ENCODE peak calls at places on chromosomes 4 and X, in seven cellular contexts. O is cardiac muscle cell, M is endodermal cell, Q is fibroblast of pulmonary artery, V is AG10803, C is astrocyte of the cerebellum, Y is AG04449. D is an unnamed sample.

GRCh38 chr4:68433582-68433981 is 13.7 kb upstream of the TMPRSS11E start:
- DNase-seq in O (no peak), M (no peak), Q (no peak), V (no peak), C (no peak), Y (no peak), D (no peak)

GRCh38 chrX:108537005-108537404 is 97.4 kb downstream of the COL4A5 start:
- DNase-seq in O (peak), M (peak), Q (peak), V (peak), C (peak), Y (no peak), D (no peak)

GRCh38 chr4:100086766-100087431 is 103.4 kb downstream of the DDIT4L start:
- DNase-seq in O (no peak), M (no peak), Q (no peak), V (peak), C (no peak), Y (no peak), D (peak)

GRCh38 chr4:115154826-115155225 is 41.4 kb upstream of the NDST4 start:
- DNase-seq in O (no peak), M (no peak), Q (no peak), V (peak), C (no peak), Y (no peak), D (peak)

GRCh38 chr4:21248336-21248735 is 548.1 kb downstream of the PACRGL start:
- DNase-seq in O (no peak), M (no peak), Q (no peak), V (no peak), C (no peak), Y (no peak), D (no peak)

GRCh38 chrX:68833448-68833805 is 4.6 kb downstream of the EFNB1 start:
- DNase-seq in O (no peak), M (no peak), Q (no peak), V (no peak), C (no peak), Y (no peak), D (no peak)

GRCh38 chr4:70471897-70472296 is at the start of gene MUC7:
- DNase-seq in O (no peak), M (no peak), Q (no peak), V (no peak), C (no peak), Y (no peak), D (no peak)

GRCh38 chr4:98143001-98143899 is at the start of gene STPG2:
- DNase-seq in O (peak), M (peak), Q (peak), V (peak), C (peak), Y (peak), D (peak)

GRCh38 chr4:24067781-24068193 is 177.9 kb upstream of the PPARGC1A start:
- DNase-seq in O (peak), M (peak), Q (peak), V (peak), C (peak), Y (peak), D (no peak)

GRCh38 chrX:119391279-119391678 is 7.9 kb upstream of the SLC25A43 start:
- DNase-seq in O (no peak), M (no peak), Q (peak), V (peak), C (no peak), Y (no peak), D (no peak)

GRCh38 chrX:79524642-79525041 is 157.5 kb upstream of the ITM2A start:
- DNase-seq in O (no peak), M (peak), Q (no peak), V (no peak), C (no peak), Y (no peak), D (no peak)

GRCh38 chr4:108031427-108032083 is 41.9 kb downstream of the HADH start:
- DNase-seq in O (no peak), M (no peak), Q (no peak), V (no peak), C (no peak), Y (no peak), D (no peak)

GRCh38 chr4:81049861-81050423 is 19.4 kb downstream of the BMP3 start:
- DNase-seq in O (no peak), M (no peak), Q (no peak), V (peak), C (no peak), Y (no peak), D (no peak)

GRCh38 chrX:150200820-150201287 is 162.3 kb upstream of the MAMLD1 start:
- DNase-seq in O (no peak), M (no peak), Q (peak), V (peak), C (peak), Y (peak), D (peak)

GRCh38 chr4:141486375-141486997 is 149.9 kb upstream of the IL15 start:
- DNase-seq in O (no peak), M (no peak), Q (peak), V (peak), C (peak), Y (peak), D (peak)

GRCh38 chr4:120318447-120318846 is 251.8 kb upstream of the MAD2L1 start:
- DNase-seq in O (peak), M (no peak), Q (no peak), V (no peak), C (no peak), Y (no peak), D (no peak)

GRCh38 chr4:51843309-51844156 is 580 bp downstream of the DCUN1D4 start:
- DNase-seq in O (peak), M (peak), Q (peak), V (peak), C (no peak), Y (no peak), D (no peak)

GRCh38 chr4:7342581-7343352 is 92.0 kb downstream of the PSAPL1 start:
- DNase-seq in O (no peak), M (no peak), Q (no peak), V (no peak), C (no peak), Y (no peak), D (no peak)

GRCh38 chrX:23578079-23578478 is 89.2 kb upstream of the PRDX4 start:
- DNase-seq in O (no peak), M (no peak), Q (peak), V (no peak), C (peak), Y (no peak), D (no peak)

GRCh38 chr4:26441110-26441509 is 49.2 kb downstream of the CCKAR start:
- DNase-seq in O (no peak), M (no peak), Q (peak), V (peak), C (no peak), Y (no peak), D (peak)

GRCh38 chr4:13368262-13368661 is 115.9 kb downstream of the RAB28 start:
- DNase-seq in O (no peak), M (no peak), Q (peak), V (peak), C (no peak), Y (no peak), D (no peak)

GRCh38 chrX:129637217-129638109 is 17.3 kb downstream of the APLN start:
- DNase-seq in O (peak), M (peak), Q (peak), V (peak), C (no peak), Y (no peak), D (peak)

GRCh38 chr4:77126844-77127614 is 30.0 kb upstream of the CCNG2 start:
- DNase-seq in O (no peak), M (no peak), Q (no peak), V (no peak), C (no peak), Y (no peak), D (no peak)

GRCh38 chrX:55908685-55909212 is 191.2 kb downstream of the RRAGB start:
- DNase-seq in O (peak), M (peak), Q (peak), V (peak), C (no peak), Y (no peak), D (no peak)

GRCh38 chr4:88661724-88662123 is 35.9 kb downstream of the NAP1L5 start:
- DNase-seq in O (no peak), M (no peak), Q (peak), V (peak), C (peak), Y (peak), D (peak)

GRCh38 chr4:141339386-141339785 is 118.7 kb downstream of the ZNF330 start:
- DNase-seq in O (no peak), M (no peak), Q (no peak), V (no peak), C (no peak), Y (no peak), D (no peak)

GRCh38 chr4:102586644-102587021 is 85.5 kb downstream of the NFKB1 start:
- DNase-seq in O (no peak), M (no peak), Q (no peak), V (no peak), C (no peak), Y (no peak), D (no peak)

GRCh38 chr4:167838686-167839085 is 253.7 kb upstream of the ANXA10 start:
- DNase-seq in O (no peak), M (no peak), Q (peak), V (no peak), C (no peak), Y (no peak), D (no peak)

GRCh38 chr4:1207157-1207470 is 34.7 kb upstream of the SPON2 start:
- DNase-seq in O (no peak), M (no peak), Q (no peak), V (no peak), C (no peak), Y (no peak), D (no peak)

GRCh38 chr4:148510211-148510610 is 68.0 kb upstream of the NR3C2 start:
- DNase-seq in O (no peak), M (no peak), Q (no peak), V (no peak), C (no peak), Y (no peak), D (no peak)

DNA sequence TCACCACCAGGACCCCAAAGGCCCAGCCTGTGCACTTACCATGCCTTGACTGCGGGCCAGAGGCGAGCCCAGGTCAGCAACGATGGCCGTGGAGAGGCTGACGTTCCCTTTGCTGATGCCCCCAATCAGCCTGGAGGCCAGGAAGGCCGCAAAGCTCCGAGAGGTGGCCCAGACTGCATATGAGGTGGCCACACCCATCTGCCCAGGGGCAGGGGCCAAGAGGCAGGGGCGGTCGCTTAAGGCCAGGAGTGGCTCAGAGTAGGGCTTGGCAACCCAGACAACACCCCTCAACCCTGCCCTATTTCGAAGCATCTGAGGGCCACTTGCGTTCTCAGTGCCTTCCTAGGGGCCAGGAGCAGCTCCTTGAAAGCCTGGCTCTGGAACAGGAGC is 30.6 kb downstream of the NOP14 start:
- DNase-seq in O (no peak), M (no peak), Q (no peak), V (no peak), C (no peak), Y (no peak), D (no peak)
- H3K4me3 ChIP-seq in O (no peak), M (no peak), Q (no peak), V (peak), C (peak), Y (peak), D (no peak)

DNA sequence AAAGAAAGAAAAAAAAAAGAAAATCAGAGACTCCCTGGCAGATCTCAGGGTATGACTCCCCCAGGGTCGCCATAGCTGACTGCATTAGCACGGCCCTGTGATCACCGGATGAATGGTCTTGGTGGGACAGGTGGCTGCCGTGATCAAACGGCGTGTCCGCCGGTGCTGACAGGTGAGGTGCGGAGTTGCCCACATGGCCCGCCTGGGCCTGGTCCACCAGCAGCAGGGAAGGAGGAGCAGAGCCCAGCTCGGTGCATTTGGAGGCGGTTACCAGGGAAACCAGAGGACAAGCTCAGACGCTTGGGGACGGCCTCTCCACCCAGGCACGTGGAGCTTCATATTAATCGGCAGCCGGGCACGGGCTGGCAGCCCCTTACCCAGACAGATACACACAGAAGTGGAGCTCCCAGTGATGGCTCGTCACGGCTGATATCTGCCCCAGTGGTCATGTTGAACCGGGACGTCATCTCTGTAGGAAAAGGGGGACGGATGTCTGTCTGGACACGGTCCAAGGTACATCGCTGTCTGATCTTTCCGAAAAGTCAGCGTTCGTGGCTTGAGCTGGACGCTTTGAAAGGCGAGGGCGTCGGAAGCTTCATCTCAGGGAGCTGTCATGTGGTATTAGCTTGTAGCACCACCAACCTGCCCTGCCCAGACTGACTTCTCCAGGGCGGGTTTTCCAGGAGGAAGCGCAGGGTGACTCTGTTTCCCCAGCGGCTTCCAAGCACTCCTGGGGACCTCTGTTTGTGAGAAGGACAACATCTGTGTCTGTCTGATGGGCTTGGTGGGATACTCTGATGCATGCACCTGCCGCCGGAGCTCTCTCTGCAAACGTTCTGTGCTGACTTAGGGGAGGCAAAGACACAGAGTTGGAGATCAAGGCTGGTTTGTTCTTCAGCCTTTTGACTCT is 180.7 kb downstream of the CRLF2 start:
- DNase-seq in O (no peak), M (no peak), Q (no peak), V (no peak), C (no peak), Y (no peak), D (no peak)
- H3K4me3 ChIP-seq in O (no peak), M (no peak), Q (no peak), V (no peak), C (no peak), Y (no peak), D (no peak)

DNA sequence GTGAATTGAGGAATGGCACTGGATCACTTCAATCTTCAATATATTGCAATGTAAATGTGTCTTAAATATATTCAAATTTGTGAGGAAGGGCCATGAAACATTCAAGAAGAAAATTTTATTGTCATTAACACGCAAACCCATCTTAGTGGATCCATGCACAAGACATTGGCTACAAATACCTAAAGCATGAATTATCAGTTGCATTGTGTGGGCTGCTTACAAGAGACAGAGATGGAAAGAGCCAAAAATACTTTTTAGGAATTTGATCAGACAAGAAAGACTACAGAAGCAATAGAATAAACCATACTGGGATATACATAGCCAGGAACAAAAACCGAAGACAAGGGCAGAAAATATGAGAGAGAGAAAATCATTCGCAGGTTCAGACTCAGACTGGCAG is 616.2 kb upstream of the GRIA3 start:
- DNase-seq in O (no peak), M (no peak), Q (no peak), V (peak), C (no peak), Y (no peak), D (no peak)
- H3K4me3 ChIP-seq in O (no peak), M (no peak), Q (no peak), V (no peak), C (no peak), Y (no peak), D (no peak)

DNA sequence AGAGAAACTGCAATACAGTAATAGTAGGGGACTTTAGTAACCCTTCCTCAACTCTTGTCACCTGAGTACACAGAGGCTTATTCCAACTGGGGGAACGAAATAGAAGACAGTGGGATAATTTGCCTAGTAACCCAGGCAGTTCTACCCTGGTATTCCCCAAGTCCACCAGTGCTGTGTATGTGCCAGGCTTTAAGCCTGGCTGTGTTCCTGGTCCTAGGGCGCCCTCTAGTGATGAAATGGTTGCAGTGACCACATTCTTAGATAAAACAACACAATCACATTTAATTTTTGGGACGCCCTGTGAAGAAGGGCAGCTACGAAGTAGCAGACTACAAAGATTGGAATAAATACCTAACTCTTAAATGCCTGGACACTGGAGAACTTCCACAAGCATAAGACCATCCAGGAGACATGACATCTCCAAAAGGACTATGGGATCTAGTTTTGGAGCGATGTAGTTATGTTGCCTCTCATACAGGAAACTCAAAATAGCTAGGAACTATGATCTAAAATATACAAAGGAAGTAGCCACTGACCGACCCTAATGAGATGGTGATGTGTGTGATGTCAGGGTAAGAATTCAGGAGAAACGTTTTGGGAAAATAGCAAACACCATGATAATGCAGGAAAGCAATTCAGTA is 288.5 kb upstream of the ZCCHC13 start:
- DNase-seq in O (peak), M (peak), Q (peak), V (peak), C (peak), Y (no peak), D (peak)
- H3K4me3 ChIP-seq in O (no peak), M (no peak), Q (no peak), V (no peak), C (no peak), Y (no peak), D (no peak)

GRCh38 chrX:49153467-49153866 is 9.1 kb upstream of the MAGIX start:
- DNase-seq in O (no peak), M (no peak), Q (no peak), V (no peak), C (no peak), Y (no peak), D (no peak)

GRCh38 chrX:49160908-49161307 is 1.6 kb upstream of the MAGIX start:
- DNase-seq in O (no peak), M (no peak), Q (no peak), V (no peak), C (no peak), Y (no peak), D (no peak)

GRCh38 chrX:49157194-49157593 is 5.4 kb upstream of the MAGIX start:
- DNase-seq in O (no peak), M (peak), Q (no peak), V (no peak), C (no peak), Y (no peak), D (no peak)

GRCh38 chrX:49155243-49155899 is 7.2 kb upstream of the MAGIX start:
- DNase-seq in O (peak), M (peak), Q (peak), V (peak), C (peak), Y (no peak), D (no peak)

GRCh38 chrX:49155900-49156837 is 6.4 kb upstream of the MAGIX start:
- DNase-seq in O (peak), M (peak), Q (peak), V (peak), C (peak), Y (no peak), D (no peak)
- H3K4me3 ChIP-seq in O (peak), M (peak), Q (peak), V (peak), C (peak), Y (peak), D (peak)

GRCh38 chr4:73867783-73868182 is 1.4 kb upstream of the CXCL1 start:
- DNase-seq in O (no peak), M (peak), Q (no peak), V (no peak), C (no peak), Y (no peak), D (no peak)

GRCh38 chr4:73866236-73866635 is 3.0 kb upstream of the CXCL1 start:
- DNase-seq in O (no peak), M (no peak), Q (no peak), V (no peak), C (no peak), Y (no peak), D (no peak)

GRCh38 chr4:73869130-73870055 is at the start of gene CXCL1:
- DNase-seq in O (peak), M (peak), Q (peak), V (no peak), C (no peak), Y (no peak), D (no peak)

GRCh38 chr4:73870260-73870659 is 1.1 kb downstream of the CXCL1 start:
- DNase-seq in O (no peak), M (peak), Q (peak), V (no peak), C (no peak), Y (no peak), D (no peak)

DNA sequence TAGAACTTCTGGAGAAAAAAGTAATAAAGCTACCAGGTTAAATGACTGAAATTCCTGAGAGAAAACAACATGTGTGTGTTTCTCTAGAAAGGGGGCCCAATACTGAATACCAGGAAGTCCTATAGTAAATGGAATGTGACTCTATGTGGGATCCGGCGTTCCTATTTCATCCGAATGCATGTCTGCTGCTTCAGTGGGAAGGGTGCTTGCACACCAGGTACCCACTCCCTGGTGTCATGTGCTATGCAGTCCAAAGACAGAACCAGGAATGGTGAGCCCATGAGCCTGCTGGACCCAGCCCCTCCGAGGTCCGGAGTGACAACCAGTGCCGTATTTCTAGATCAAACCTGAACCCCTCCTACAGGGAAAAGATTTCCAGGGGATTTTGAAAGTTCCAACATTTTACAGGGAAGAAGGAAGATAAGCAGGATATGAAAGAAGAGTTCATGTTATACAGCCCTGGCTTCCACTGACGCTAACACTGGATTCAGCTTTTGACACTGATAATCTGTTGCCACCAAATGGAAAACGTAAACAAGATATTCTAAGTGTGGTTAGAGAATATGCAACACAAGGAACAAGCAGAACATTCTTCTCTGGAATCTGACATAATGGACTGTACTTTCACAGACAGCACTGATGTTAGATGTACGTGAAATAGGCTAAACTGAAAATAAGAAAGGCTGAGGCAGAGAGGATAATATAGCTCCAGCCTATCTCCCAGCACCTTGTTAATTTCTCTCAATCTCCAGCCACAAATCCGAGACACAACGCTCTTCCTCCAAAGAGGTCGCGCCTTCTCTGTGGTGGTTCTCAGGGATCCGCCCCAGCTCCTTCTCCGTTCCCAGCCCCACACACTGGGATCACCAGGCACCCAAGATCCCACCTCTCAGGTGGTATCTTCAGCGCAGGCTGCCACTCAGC is 725 bp upstream of the CXCL1 start:
- DNase-seq in O (no peak), M (no peak), Q (peak), V (no peak), C (no peak), Y (no peak), D (no peak)
- H3K4me3 ChIP-seq in O (peak), M (peak), Q (peak), V (peak), C (peak), Y (peak), D (peak)

D was measured in AG09309.